ENCODE peak calls at places on chromosome 11, in four cellular contexts. X, W, O and G are unnamed samples.

GRCh38 chr11:5783255-5783654 is at the start of gene OR52N5:
- DNase-seq in X (no peak), W (no peak), O (no peak), G (no peak)

GRCh38 chr11:61642162-61642561 is 38.0 kb upstream of the DAGLA start:
- DNase-seq in X (no peak), O (no peak), W (no peak), G (no peak)

GRCh38 chr11:125074511-125075241 is 11.6 kb downstream of the SLC37A2 start:
- DNase-seq in O (no peak), W (no peak), X (no peak), G (no peak)

GRCh38 chr11:63719987-63720386 is 38.7 kb downstream of the RTN3 start:
- DNase-seq in O (no peak), W (no peak), X (no peak), G (no peak)

GRCh38 chr11:113627297-113627696 is 78.8 kb downstream of the TMPRSS5 start:
- DNase-seq in O (no peak), X (no peak), W (no peak), G (no peak)

GRCh38 chr11:69444381-69445130 is 36.9 kb upstream of the LINC01488 start:
- DNase-seq in O (no peak), X (peak), W (no peak), G (no peak)

GRCh38 chr11:33769542-33769941 is 4.8 kb downstream of the FBXO3 start:
- DNase-seq in O (no peak), X (no peak), W (no peak), G (no peak)

GRCh38 chr11:76652989-76653673 is 17.4 kb downstream of the LRRC32 start:
- DNase-seq in W (no peak), O (no peak), X (peak), G (no peak)

GRCh38 chr11:33533668-33534067 is 167.0 kb downstream of the C11orf91 start:
- DNase-seq in X (no peak), W (no peak), O (no peak), G (no peak)

GRCh38 chr11:131695889-131696429 is 325.5 kb downstream of the NTM start:
- DNase-seq in O (no peak), W (no peak), X (no peak), G (no peak)

GRCh38 chr11:76604081-76604601 is 66.4 kb downstream of the LRRC32 start:
- DNase-seq in W (no peak), O (no peak), X (peak), G (no peak)

GRCh38 chr11:898160-898517 is 12.5 kb downstream of the CHID1 start:
- DNase-seq in W (peak), O (no peak), X (no peak), G (peak)

GRCh38 chr11:117696489-117696888 is 100.5 kb downstream of the DSCAML1 start:
- DNase-seq in W (peak), O (no peak), X (no peak), G (no peak)

GRCh38 chr11:13486926-13487660 is 8.7 kb downstream of the PTH start:
- DNase-seq in X (no peak), O (peak), W (no peak), G (peak)

GRCh38 chr11:106621479-106621878 is 396.8 kb downstream of the GUCY1A2 start:
- DNase-seq in O (no peak), W (no peak), X (no peak), G (no peak)